ENCODE peak calls at places on chromosome 12, in ten cellular contexts. One of them, this sample, is unnamed.

GRCh38 chr12:58787021-58787760 is 133.1 kb downstream of the LRIG3 start:
- DNase-seq in fibroblast of lung: peak
- DNase-seq in glutamatergic neuron: no peak
- DNase-seq in GM13976: no peak
- DNase-seq in AG10803: no peak
- DNase-seq in HCT116: no peak
- DNase-seq in right atrium auricular region: no peak
- DNase-seq in AG09309: no peak
- DNase-seq in foreskin fibroblast: no peak
- DNase-seq in cardiac muscle cell: no peak
- DNase-seq in this sample: peak

GRCh38 chr12:67586951-67587350 is 61.6 kb upstream of the DYRK2 start:
- DNase-seq in fibroblast of lung: no peak
- DNase-seq in glutamatergic neuron: no peak
- DNase-seq in GM13976: no peak
- DNase-seq in AG10803: no peak
- DNase-seq in HCT116: no peak
- DNase-seq in right atrium auricular region: no peak
- DNase-seq in AG09309: no peak
- DNase-seq in foreskin fibroblast: no peak
- DNase-seq in cardiac muscle cell: no peak
- DNase-seq in this sample: no peak

GRCh38 chr12:55847033-55847432 is 4.3 kb upstream of the MMP19 start:
- DNase-seq in fibroblast of lung: peak
- DNase-seq in glutamatergic neuron: no peak
- DNase-seq in GM13976: no peak
- DNase-seq in AG10803: peak
- DNase-seq in HCT116: no peak
- DNase-seq in right atrium auricular region: peak
- DNase-seq in AG09309: peak
- DNase-seq in foreskin fibroblast: peak
- DNase-seq in cardiac muscle cell: peak
- DNase-seq in this sample: peak

GRCh38 chr12:122093098-122093883 is 14.7 kb downstream of the MLXIP start:
- DNase-seq in fibroblast of lung: no peak
- DNase-seq in glutamatergic neuron: no peak
- DNase-seq in GM13976: no peak
- DNase-seq in AG10803: no peak
- DNase-seq in HCT116: no peak
- DNase-seq in right atrium auricular region: no peak
- DNase-seq in AG09309: no peak
- DNase-seq in foreskin fibroblast: no peak
- DNase-seq in cardiac muscle cell: no peak
- DNase-seq in this sample: no peak

GRCh38 chr12:131940121-131940520 is 9.6 kb upstream of the EP400 start:
- DNase-seq in fibroblast of lung: no peak
- DNase-seq in glutamatergic neuron: no peak
- DNase-seq in GM13976: no peak
- DNase-seq in AG10803: no peak
- DNase-seq in HCT116: no peak
- DNase-seq in right atrium auricular region: no peak
- DNase-seq in AG09309: no peak
- DNase-seq in foreskin fibroblast: no peak
- DNase-seq in cardiac muscle cell: no peak
- DNase-seq in this sample: no peak

GRCh38 chr12:10128687-10129086 is 1.3 kb downstream of the CLEC7A start:
- DNase-seq in fibroblast of lung: no peak
- DNase-seq in glutamatergic neuron: no peak
- DNase-seq in GM13976: no peak
- DNase-seq in AG10803: no peak
- DNase-seq in HCT116: no peak
- DNase-seq in right atrium auricular region: no peak
- DNase-seq in AG09309: no peak
- DNase-seq in foreskin fibroblast: no peak
- DNase-seq in cardiac muscle cell: no peak
- DNase-seq in this sample: peak

GRCh38 chr12:18363321-18363720 is 102.0 kb downstream of the PIK3C2G start:
- DNase-seq in fibroblast of lung: no peak
- DNase-seq in glutamatergic neuron: no peak
- DNase-seq in GM13976: no peak
- DNase-seq in AG10803: no peak
- DNase-seq in HCT116: no peak
- DNase-seq in right atrium auricular region: no peak
- DNase-seq in AG09309: no peak
- DNase-seq in foreskin fibroblast: no peak
- DNase-seq in cardiac muscle cell: no peak
- DNase-seq in this sample: no peak

GRCh38 chr12:47547077-47547476 is 158.8 kb downstream of the RPAP3 start:
- DNase-seq in fibroblast of lung: peak
- DNase-seq in glutamatergic neuron: no peak
- DNase-seq in GM13976: no peak
- DNase-seq in AG10803: peak
- DNase-seq in HCT116: no peak
- DNase-seq in right atrium auricular region: no peak
- DNase-seq in AG09309: peak
- DNase-seq in foreskin fibroblast: peak
- DNase-seq in cardiac muscle cell: peak
- DNase-seq in this sample: peak

GRCh38 chr12:90910958-90911357 is 44.0 kb downstream of the CCER1 start:
- DNase-seq in fibroblast of lung: no peak
- DNase-seq in glutamatergic neuron: no peak
- DNase-seq in GM13976: no peak
- DNase-seq in AG10803: no peak
- DNase-seq in HCT116: no peak
- DNase-seq in right atrium auricular region: no peak
- DNase-seq in AG09309: no peak
- DNase-seq in foreskin fibroblast: no peak
- DNase-seq in cardiac muscle cell: peak
- DNase-seq in this sample: no peak

GRCh38 chr12:97134495-97134894 is 227.4 kb downstream of the NEDD1 start:
- DNase-seq in fibroblast of lung: no peak
- DNase-seq in glutamatergic neuron: no peak
- DNase-seq in GM13976: no peak
- DNase-seq in AG10803: no peak
- DNase-seq in HCT116: no peak
- DNase-seq in right atrium auricular region: no peak
- DNase-seq in AG09309: no peak
- DNase-seq in foreskin fibroblast: no peak
- DNase-seq in cardiac muscle cell: no peak
- DNase-seq in this sample: no peak

DNA sequence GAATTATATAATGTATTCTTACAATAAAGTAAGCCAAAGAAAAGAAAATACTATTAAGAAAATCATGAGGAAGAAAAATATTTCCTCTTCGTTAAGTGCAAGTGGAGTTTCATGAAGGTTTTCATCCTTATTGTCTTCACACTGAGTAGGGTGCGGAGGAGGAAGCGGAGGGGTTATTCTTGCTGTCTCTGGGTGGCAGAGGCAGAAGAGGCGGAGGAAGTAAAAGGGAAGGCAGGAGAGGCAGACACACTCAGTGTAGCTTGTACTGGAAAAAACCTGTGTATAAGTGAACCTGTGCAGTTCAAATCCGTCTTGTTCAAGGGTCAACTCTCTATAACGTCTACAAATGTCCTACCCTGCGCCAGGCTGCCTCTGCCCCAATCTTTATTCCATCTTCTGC is 22.0 kb upstream of the BCL2L14 start:
- DNase-seq in fibroblast of lung: no peak
- DNase-seq in glutamatergic neuron: no peak
- DNase-seq in GM13976: no peak
- DNase-seq in AG10803: no peak
- DNase-seq in HCT116: no peak
- DNase-seq in right atrium auricular region: no peak
- DNase-seq in AG09309: no peak
- DNase-seq in foreskin fibroblast: no peak
- DNase-seq in cardiac muscle cell: no peak
- DNase-seq in this sample: no peak
- TF ChIP-seq CTCF in fibroblast of lung: no peak
- TF ChIP-seq CTCF in glutamatergic neuron: no peak
- TF ChIP-seq CTCF in GM13976: no peak
- TF ChIP-seq CTCF in AG10803: no peak
- TF ChIP-seq CTCF in HCT116: no peak
- TF ChIP-seq CTCF in right atrium auricular region: no peak
- TF ChIP-seq CTCF in AG09309: no peak
- TF ChIP-seq CTCF in foreskin fibroblast: no peak
- TF ChIP-seq CTCF in cardiac muscle cell: no peak
- TF ChIP-seq CTCF in this sample: no peak

DNA sequence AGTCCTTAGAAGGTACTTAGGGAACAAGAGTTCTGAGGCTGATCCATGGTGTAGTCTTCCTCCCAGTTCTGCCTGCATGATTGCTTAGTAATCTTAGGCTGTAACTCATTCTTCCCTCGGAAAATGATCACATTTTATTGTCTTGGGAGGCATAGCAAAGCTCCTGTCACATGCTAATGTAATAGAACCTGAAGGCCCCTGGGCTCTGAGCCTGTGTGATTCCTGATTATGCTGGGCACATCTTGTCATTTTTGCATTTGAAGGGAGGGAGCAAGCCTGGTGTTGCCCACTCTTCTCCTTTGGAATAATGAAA is 215.4 kb downstream of the MSRB3 start:
- DNase-seq in fibroblast of lung: no peak
- DNase-seq in glutamatergic neuron: no peak
- DNase-seq in GM13976: no peak
- DNase-seq in AG10803: no peak
- DNase-seq in HCT116: no peak
- DNase-seq in right atrium auricular region: no peak
- DNase-seq in AG09309: no peak
- DNase-seq in foreskin fibroblast: no peak
- DNase-seq in cardiac muscle cell: no peak
- DNase-seq in this sample: no peak
- TF ChIP-seq CTCF in fibroblast of lung: no peak
- TF ChIP-seq CTCF in glutamatergic neuron: no peak
- TF ChIP-seq CTCF in GM13976: no peak
- TF ChIP-seq CTCF in AG10803: no peak
- TF ChIP-seq CTCF in HCT116: no peak
- TF ChIP-seq CTCF in right atrium auricular region: no peak
- TF ChIP-seq CTCF in AG09309: no peak
- TF ChIP-seq CTCF in foreskin fibroblast: no peak
- TF ChIP-seq CTCF in cardiac muscle cell: no peak
- TF ChIP-seq CTCF in this sample: no peak

DNA sequence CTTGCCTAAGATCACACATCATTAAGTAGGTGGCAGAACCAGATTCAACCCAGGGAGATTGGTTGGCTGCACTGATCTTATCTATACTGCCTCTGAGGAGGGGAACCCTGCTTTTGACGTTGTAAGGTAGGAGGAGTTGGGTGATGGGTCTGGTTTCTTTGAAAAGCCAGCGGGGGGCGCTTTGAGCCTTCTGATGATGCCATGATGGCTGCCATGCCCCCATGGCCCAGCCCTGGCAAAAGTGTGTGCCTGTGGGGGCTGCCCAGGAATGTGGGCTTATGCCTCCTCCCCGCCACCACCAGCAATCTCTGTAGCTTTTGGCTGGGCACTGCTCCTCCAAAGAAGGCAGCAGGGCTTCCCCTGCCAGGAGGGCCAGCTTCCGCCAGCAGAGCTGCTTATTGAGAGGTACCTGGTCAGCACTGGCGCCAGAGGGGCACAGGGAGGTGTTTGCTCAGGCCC is 224.3 kb downstream of the SLC41A2 start:
- DNase-seq in fibroblast of lung: no peak
- DNase-seq in glutamatergic neuron: no peak
- DNase-seq in GM13976: peak
- DNase-seq in AG10803: no peak
- DNase-seq in HCT116: peak
- DNase-seq in right atrium auricular region: no peak
- DNase-seq in AG09309: no peak
- DNase-seq in foreskin fibroblast: no peak
- DNase-seq in cardiac muscle cell: peak
- DNase-seq in this sample: no peak
- TF ChIP-seq CTCF in fibroblast of lung: no peak
- TF ChIP-seq CTCF in glutamatergic neuron: no peak
- TF ChIP-seq CTCF in GM13976: no peak
- TF ChIP-seq CTCF in AG10803: no peak
- TF ChIP-seq CTCF in HCT116: peak
- TF ChIP-seq CTCF in right atrium auricular region: peak
- TF ChIP-seq CTCF in AG09309: no peak
- TF ChIP-seq CTCF in foreskin fibroblast: no peak
- TF ChIP-seq CTCF in cardiac muscle cell: peak
- TF ChIP-seq CTCF in this sample: peak

GRCh38 chr12:45220961-45221360 is 5.1 kb downstream of the ANO6 start:
- DNase-seq in fibroblast of lung: no peak
- DNase-seq in glutamatergic neuron: no peak
- DNase-seq in GM13976: no peak
- DNase-seq in AG10803: no peak
- DNase-seq in HCT116: no peak
- DNase-seq in right atrium auricular region: no peak
- DNase-seq in AG09309: no peak
- DNase-seq in foreskin fibroblast: no peak
- DNase-seq in cardiac muscle cell: no peak
- DNase-seq in this sample: no peak

GRCh38 chr12:45216983-45217485 is 1.1 kb downstream of the ANO6 start:
- DNase-seq in fibroblast of lung: no peak
- DNase-seq in glutamatergic neuron: no peak
- DNase-seq in GM13976: no peak
- DNase-seq in AG10803: peak
- DNase-seq in HCT116: no peak
- DNase-seq in right atrium auricular region: no peak
- DNase-seq in AG09309: no peak
- DNase-seq in foreskin fibroblast: no peak
- DNase-seq in cardiac muscle cell: no peak
- DNase-seq in this sample: peak

GRCh38 chr12:45220366-45220931 is 4.6 kb downstream of the ANO6 start:
- DNase-seq in fibroblast of lung: no peak
- DNase-seq in glutamatergic neuron: no peak
- DNase-seq in GM13976: no peak
- DNase-seq in AG10803: peak
- DNase-seq in HCT116: no peak
- DNase-seq in right atrium auricular region: no peak
- DNase-seq in AG09309: no peak
- DNase-seq in foreskin fibroblast: no peak
- DNase-seq in cardiac muscle cell: no peak
- DNase-seq in this sample: no peak

GRCh38 chr12:45217846-45218245 is 2.0 kb downstream of the ANO6 start:
- DNase-seq in fibroblast of lung: no peak
- DNase-seq in glutamatergic neuron: no peak
- DNase-seq in GM13976: no peak
- DNase-seq in AG10803: no peak
- DNase-seq in HCT116: no peak
- DNase-seq in right atrium auricular region: no peak
- DNase-seq in AG09309: no peak
- DNase-seq in foreskin fibroblast: no peak
- DNase-seq in cardiac muscle cell: no peak
- DNase-seq in this sample: peak

GRCh38 chr12:45219621-45220020 is 3.7 kb downstream of the ANO6 start:
- DNase-seq in fibroblast of lung: no peak
- DNase-seq in glutamatergic neuron: no peak
- DNase-seq in GM13976: no peak
- DNase-seq in AG10803: peak
- DNase-seq in HCT116: no peak
- DNase-seq in right atrium auricular region: no peak
- DNase-seq in AG09309: no peak
- DNase-seq in foreskin fibroblast: no peak
- DNase-seq in cardiac muscle cell: no peak
- DNase-seq in this sample: no peak
- TF ChIP-seq CTCF in fibroblast of lung: no peak
- TF ChIP-seq CTCF in glutamatergic neuron: no peak
- TF ChIP-seq CTCF in GM13976: no peak
- TF ChIP-seq CTCF in AG10803: no peak
- TF ChIP-seq CTCF in HCT116: no peak
- TF ChIP-seq CTCF in right atrium auricular region: no peak
- TF ChIP-seq CTCF in AG09309: no peak
- TF ChIP-seq CTCF in foreskin fibroblast: no peak
- TF ChIP-seq CTCF in cardiac muscle cell: no peak
- TF ChIP-seq CTCF in this sample: no peak

GRCh38 chr12:6193853-6194815 is 6.1 kb upstream of the CD9 start:
- DNase-seq in fibroblast of lung: peak
- DNase-seq in glutamatergic neuron: no peak
- DNase-seq in GM13976: no peak
- DNase-seq in AG10803: no peak
- DNase-seq in HCT116: no peak
- DNase-seq in right atrium auricular region: no peak
- DNase-seq in AG09309: no peak
- DNase-seq in foreskin fibroblast: no peak
- DNase-seq in cardiac muscle cell: peak
- DNase-seq in this sample: peak
- TF ChIP-seq CTCF in fibroblast of lung: no peak
- TF ChIP-seq CTCF in glutamatergic neuron: no peak
- TF ChIP-seq CTCF in GM13976: no peak
- TF ChIP-seq CTCF in AG10803: no peak
- TF ChIP-seq CTCF in HCT116: no peak
- TF ChIP-seq CTCF in right atrium auricular region: no peak
- TF ChIP-seq CTCF in AG09309: no peak
- TF ChIP-seq CTCF in foreskin fibroblast: no peak
- TF ChIP-seq CTCF in cardiac muscle cell: no peak
- TF ChIP-seq CTCF in this sample: no peak

This sample was measured in choroid plexus epithelial cell.